ENCODE peak calls at places on chromosomes 16 and 17, in nine cellular contexts. Y, T, S, K, F, M, G, R and X are unnamed samples.

GRCh38 chr16:55123652-55124051 is 193.0 kb downstream of the IRX5 start:
- DNase-seq in Y (no peak), T (no peak), S (no peak), K (no peak), F (no peak), M (no peak), G (no peak), R (no peak), X (no peak)

GRCh38 chr17:47738178-47738577 is 5.1 kb downstream of the TBX21 start:
- DNase-seq in Y (no peak), T (no peak), S (no peak), K (no peak), F (no peak), M (no peak), G (no peak), R (no peak), X (no peak)

GRCh38 chr17:47987240-47987835 is 16.4 kb downstream of the CDK5RAP3 start:
- DNase-seq in Y (no peak), T (no peak), S (no peak), K (no peak), F (no peak), M (no peak), G (no peak), R (peak; percentile 53), X (no peak)

GRCh38 chr17:5919104-5919503 is 151.1 kb upstream of the WSCD1 start:
- DNase-seq in Y (no peak), T (no peak), S (no peak), K (no peak), F (no peak), M (no peak), G (no peak), R (peak; percentile 74), X (no peak)

GRCh38 chr17:9232155-9232475 is 210.8 kb downstream of the NTN1 start:
- DNase-seq in Y (no peak), T (no peak), S (no peak), K (no peak), F (no peak), M (no peak), G (no peak), R (no peak), X (no peak)

GRCh38 chr17:7967751-7968150 is 34.7 kb upstream of the GUCY2D start:
- DNase-seq in Y (no peak), T (no peak), S (no peak), K (no peak), F (no peak), M (no peak), G (no peak), R (no peak), X (no peak)

GRCh38 chr17:8071496-8071895 is 16.0 kb downstream of the ALOX12B start:
- DNase-seq in Y (no peak), T (no peak), S (no peak), K (peak; percentile 29), F (no peak), M (no peak), G (no peak), R (no peak), X (no peak)

GRCh38 chr17:64441772-64442549 is 7.0 kb upstream of the MILR1 start:
- DNase-seq in Y (peak; percentile 22), T (no peak), S (no peak), K (peak; percentile 53), F (no peak), M (peak; percentile 70), G (peak; percentile 44), R (no peak), X (no peak)

GRCh38 chr17:67377727-67378443 is 804 bp downstream of the PITPNC1 start:
- DNase-seq in Y (peak; percentile 60), T (no peak), S (peak; percentile 74), K (peak; percentile 75), F (peak; percentile 68), M (peak; percentile 78), G (peak; percentile 46), R (peak; percentile 60), X (peak; percentile 83)

DNA sequence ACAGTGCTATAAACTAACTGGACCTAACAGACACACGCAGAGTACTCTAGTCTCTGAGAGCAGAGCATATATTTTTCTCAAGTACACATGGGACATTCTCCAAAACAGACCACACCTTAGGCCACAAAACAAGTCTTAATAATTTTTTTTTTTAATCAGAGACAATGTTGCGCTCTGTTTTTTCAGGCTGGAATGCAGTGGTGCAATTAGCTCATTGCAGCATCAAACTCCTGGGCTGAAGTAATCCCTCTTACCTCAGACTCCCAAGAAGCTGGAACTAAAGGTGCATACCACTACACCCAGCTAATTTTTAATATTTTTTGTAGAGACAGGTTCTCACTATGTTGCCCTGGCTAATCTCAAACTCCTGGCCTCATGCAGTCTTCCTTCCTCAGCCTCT is 37.7 kb downstream of the ULK2 start:
- DNase-seq in Y (no peak), T (no peak), S (no peak), K (no peak), F (no peak), M (no peak), G (no peak), R (no peak), X (no peak)
- H3K27ac ChIP-seq in Y (no peak overlapping the region), T (no peak overlapping the region), S (no peak overlapping the region), K (no peak overlapping the region), F (no peak overlapping the region), M (no peak overlapping the region), G (no peak overlapping the region), R (no peak overlapping the region), X (no peak overlapping the region)

GRCh38 chr16:35186045-35186759 is 1726.8 kb downstream of the TP53TG3F start:
- DNase-seq in Y (no peak), T (no peak), S (no peak), K (peak; percentile 16), F (no peak), M (no peak), G (no peak), R (no peak), X (no peak)

GRCh38 chr16:35187665-35188225 is 1728.3 kb downstream of the TP53TG3F start:
- DNase-seq in Y (no peak), T (no peak), S (no peak), K (no peak), F (no peak), M (no peak), G (no peak), R (no peak), X (no peak)

GRCh38 chr16:35185366-35186044 is 1726.1 kb downstream of the TP53TG3F start:
- DNase-seq in Y (no peak), T (no peak), S (no peak), K (no peak), F (no peak), M (no peak), G (no peak), R (no peak), X (no peak)

GRCh38 chr16:35184356-35184870 is 1725.0 kb downstream of the TP53TG3F start:
- DNase-seq in Y (no peak), T (no peak), S (no peak), K (no peak), F (no peak), M (no peak), G (no peak), R (no peak), X (no peak)

GRCh38 chr16:35188288-35189155 is 1729.1 kb downstream of the TP53TG3F start:
- DNase-seq in Y (no peak), T (no peak), S (no peak), K (peak; percentile 34), F (no peak), M (peak; percentile 60), G (no peak), R (peak; percentile 8), X (peak; percentile 60)
- TF ChIP-seq CTCF in Y (peak; percentile 52), T (no peak), S (no peak), K (no peak), F (no peak), M (no peak), G (no peak), R (no peak), X (no peak)

DNA sequence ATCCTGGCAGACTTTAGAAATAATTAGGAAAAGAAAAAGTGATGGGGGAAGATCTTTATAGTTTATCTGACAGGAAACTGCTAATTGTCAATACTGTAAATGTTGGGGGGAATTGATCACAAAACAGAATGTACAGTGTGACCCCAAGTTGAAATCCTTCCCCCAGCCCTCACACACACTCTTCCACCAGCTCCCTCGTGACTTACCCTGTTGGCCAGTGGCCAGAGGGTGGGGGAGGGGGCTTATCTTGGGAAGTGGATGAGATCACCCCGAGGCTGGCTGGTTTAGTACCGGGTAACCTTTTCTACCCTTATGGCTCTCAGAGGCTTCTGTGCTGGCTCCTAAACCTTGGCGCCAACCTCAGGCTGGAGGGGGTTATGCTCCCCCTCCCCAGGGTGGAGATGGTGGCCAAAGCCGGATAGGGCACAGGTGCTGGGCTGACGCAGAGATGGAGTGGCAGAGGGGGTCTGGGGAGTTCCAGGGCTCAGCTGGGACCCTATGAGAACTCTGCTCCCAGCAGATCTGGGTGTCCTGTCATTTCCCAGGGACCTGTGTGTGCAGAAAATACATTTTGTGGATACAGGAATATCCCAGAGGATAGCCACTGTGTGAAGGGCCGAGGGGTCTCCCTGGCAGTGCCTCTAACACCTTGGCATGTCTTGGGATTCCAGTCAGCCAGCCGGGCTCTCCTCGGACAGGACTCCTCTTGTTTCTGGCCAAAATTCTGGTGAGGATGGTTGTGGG is 18.6 kb downstream of the CDH16 start:
- DNase-seq in Y (peak; percentile 79), T (no peak), S (peak; percentile 95), K (peak; percentile 76), F (peak; percentile 89), M (peak; percentile 93), G (peak; percentile 83), R (peak; percentile 64), X (peak; percentile 87)
- H3K4me3 ChIP-seq in Y (no peak overlapping the region), T (no peak overlapping the region), S (no peak overlapping the region), K (no peak overlapping the region), F (no peak overlapping the region), M (no peak overlapping the region), G (no peak overlapping the region), R (no peak overlapping the region), X (no peak overlapping the region)

GRCh38 chr17:74450231-74450630 is 16.2 kb upstream of the CD300A start:
- DNase-seq in Y (no peak), T (no peak), S (no peak), K (no peak), F (no peak), M (no peak), G (no peak), R (no peak), X (no peak)

GRCh38 chr17:74449306-74449705 is 17.1 kb upstream of the CD300A start:
- DNase-seq in Y (no peak), T (no peak), S (peak; percentile 43), K (no peak), F (no peak), M (no peak), G (no peak), R (no peak), X (no peak)

GRCh38 chr17:74450925-74451403 is 15.5 kb upstream of the CD300A start:
- DNase-seq in Y (no peak), T (no peak), S (no peak), K (no peak), F (no peak), M (no peak), G (no peak), R (no peak), X (no peak)

GRCh38 chr17:74448774-74449173 is 16.9 kb downstream of the GPRC5C start:
- DNase-seq in Y (no peak), T (no peak), S (peak; percentile 61), K (no peak), F (no peak), M (peak; percentile 92), G (no peak), R (no peak), X (no peak)

DNA sequence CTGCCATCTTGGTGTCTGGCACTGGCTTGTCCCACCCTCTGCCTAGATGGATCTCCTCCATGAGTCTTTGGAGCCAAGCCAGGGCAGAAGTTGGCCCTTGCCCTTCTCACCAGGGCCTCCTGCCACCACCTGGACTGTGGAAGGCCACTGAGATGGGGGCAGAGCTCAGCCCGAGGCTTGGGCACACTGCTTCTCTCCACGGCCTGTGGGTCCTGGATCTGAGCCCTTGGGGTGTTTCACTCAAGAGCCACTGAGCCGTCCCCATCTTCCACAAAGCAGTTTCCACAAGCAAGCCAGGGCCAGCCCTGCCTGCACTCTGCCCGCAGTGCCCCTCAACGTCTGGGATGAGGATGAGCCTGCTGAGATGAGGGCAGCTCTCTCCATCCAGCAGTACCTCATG is 16.7 kb upstream of the CD300A start:
- DNase-seq in Y (no peak), T (no peak), S (no peak), K (no peak), F (no peak), M (no peak), G (no peak), R (no peak), X (no peak)
- H3K27ac ChIP-seq in Y (peak overlapping the region; percentile 98), T (peak overlapping the region; percentile 98), S (peak overlapping the region; percentile 76), K (peak overlapping the region; percentile 6), F (no peak overlapping the region), M (peak overlapping the region; percentile 85), G (peak overlapping the region; percentile 2), R (no peak overlapping the region), X (no peak overlapping the region)